ENCODE peak calls at places on chromosomes 6 and 20, in five cellular contexts. C is tibial artery, Q is stromal cell of bone marrow, D is fibroblast of mammary gland, K is COR-L47. W is an unnamed sample.

GRCh38 chr6:87283461-87283860 is 38.9 kb upstream of the SMIM8 start:
- DNase-seq in C (no peak), Q (no peak), D (no peak), K (no peak), W (no peak)

GRCh38 chr6:2764610-2765165 is 505 bp upstream of the WRNIP1 start:
- DNase-seq in C (peak; percentile 51), Q (peak; percentile 74), D (peak; percentile 69), K (peak; percentile 84), W (peak; percentile 39)

GRCh38 chr20:38473353-38473795 is 731 bp downstream of the RALGAPB start:
- DNase-seq in C (no peak), Q (no peak), D (peak; percentile 31), K (peak; percentile 7), W (peak; percentile 36)

GRCh38 chr6:8180327-8181161 is 78.2 kb upstream of the EEF1E1 start:
- DNase-seq in C (no peak), Q (peak; percentile 72), D (peak; percentile 51), K (no peak), W (peak; percentile 41)

GRCh38 chr6:111502154-111502553 is 19.1 kb upstream of the REV3L start:
- DNase-seq in C (no peak), Q (no peak), D (no peak), K (no peak), W (no peak)

GRCh38 chr6:102701019-102701418 is 1307.5 kb downstream of the GRIK2 start:
- DNase-seq in C (no peak), Q (no peak), D (no peak), K (no peak), W (no peak)

GRCh38 chr6:99066041-99066440 is 118.3 kb upstream of the FBXL4 start:
- DNase-seq in C (no peak), Q (no peak), D (no peak), K (no peak), W (no peak)

GRCh38 chr6:36120539-36120938 is 9.8 kb upstream of the MAPK13 start:
- DNase-seq in C (peak; percentile 18), Q (no peak), D (no peak), K (peak; percentile 4), W (no peak)

GRCh38 chr6:168302534-168302933 is 17.0 kb downstream of the DACT2 start:
- DNase-seq in C (no peak), Q (no peak), D (no peak), K (no peak), W (peak; percentile 33)

GRCh38 chr6:132820629-132821381 is 6.4 kb downstream of the RPS12 start:
- DNase-seq in C (no peak), Q (no peak), D (peak; percentile 42), K (no peak), W (no peak)

GRCh38 chr6:169792306-169793015 is 41.0 kb downstream of the ERMARD start:
- DNase-seq in C (no peak), Q (no peak), D (no peak), K (no peak), W (no peak)

GRCh38 chr20:7851031-7851490 is 89.2 kb downstream of the HAO1 start:
- DNase-seq in C (no peak), Q (peak; percentile 49), D (peak; percentile 90), K (no peak), W (peak; percentile 8)

GRCh38 chr20:47008842-47009518 is 114.3 kb downstream of the EYA2 start:
- DNase-seq in C (no peak), Q (no peak), D (no peak), K (no peak), W (no peak)

GRCh38 chr6:35264550-35265274 is 5.2 kb downstream of the ZNF76 start:
- DNase-seq in C (no peak), Q (no peak), D (no peak), K (no peak), W (peak; percentile 28)

GRCh38 chr6:135063926-135064325 is 9.3 kb upstream of the HBS1L start:
- DNase-seq in C (no peak), Q (no peak), D (no peak), K (no peak), W (no peak)

GRCh38 chr6:17218749-17219093 is 62.4 kb upstream of the RBM24 start:
- DNase-seq in C (no peak), Q (no peak), D (no peak), K (no peak), W (no peak)

GRCh38 chr6:119170427-119171407 is 92.3 kb upstream of the FAM184A start:
- DNase-seq in C (no peak), Q (no peak), D (peak; percentile 41), K (no peak), W (no peak)

GRCh38 chr6:134169881-134170486 is 117.6 kb upstream of the SLC2A12 start:
- DNase-seq in C (no peak), Q (no peak), D (peak; percentile 40), K (no peak), W (no peak)